ENCODE peak calls at places on chromosomes 2 and 18, in nine cellular contexts. N, E, W, L, K, V, G, Y and B are unnamed samples.

GRCh38 chr18:74856967-74857366 is 259.3 kb downstream of the ZNF407 start:
- DNase-seq in N (no peak), E (no peak), W (no peak), L (no peak), K (no peak), V (no peak), G (peak; percentile 30), Y (peak; percentile 52), B (no peak)

GRCh38 chr2:72895154-72895553 is 7.9 kb downstream of the SPR start:
- DNase-seq in N (no peak), E (no peak), W (no peak), L (no peak), K (no peak), V (no peak), G (no peak), Y (no peak), B (no peak)

GRCh38 chr2:230928701-230929380 is 3.8 kb upstream of the GPR55 start:
- DNase-seq in N (no peak), E (no peak), W (no peak), L (no peak), K (no peak), V (peak; percentile 39), G (no peak), Y (no peak), B (no peak)

GRCh38 chr2:45909677-45910191 is 258.3 kb downstream of the PRKCE start:
- DNase-seq in N (no peak), E (no peak), W (no peak), L (no peak), K (no peak), V (peak; percentile 62), G (peak; percentile 28), Y (no peak), B (no peak)

GRCh38 chr18:37258819-37259218 is 306.8 kb downstream of the CELF4 start:
- DNase-seq in N (no peak), E (no peak), W (no peak), L (no peak), K (no peak), V (peak; percentile 15), G (no peak), Y (no peak), B (no peak)

GRCh38 chr2:12797815-12798214 is 81.1 kb downstream of the TRIB2 start:
- DNase-seq in N (no peak), E (no peak), W (no peak), L (no peak), K (no peak), V (no peak), G (no peak), Y (no peak), B (no peak)

GRCh38 chr2:113276906-113277425 is 1.8 kb downstream of the PAX8 start:
- DNase-seq in N (no peak), E (no peak), W (no peak), L (no peak), K (no peak), V (no peak), G (no peak), Y (no peak), B (no peak)

GRCh38 chr2:175015340-175015739 is 10.2 kb upstream of the CHN1 start:
- DNase-seq in N (no peak), E (no peak), W (no peak), L (no peak), K (no peak), V (no peak), G (no peak), Y (no peak), B (no peak)

GRCh38 chr2:218001629-218002028 is 1.2 kb downstream of the TNS1 start:
- DNase-seq in N (no peak), E (no peak), W (no peak), L (no peak), K (no peak), V (no peak), G (no peak), Y (no peak), B (no peak)

GRCh38 chr2:239935789-239936758 is 89.1 kb downstream of the NDUFA10 start:
- DNase-seq in N (no peak), E (no peak), W (no peak), L (no peak), K (no peak), V (peak; percentile 55), G (no peak), Y (no peak), B (no peak)

GRCh38 chr18:36186461-36187137 is 698 bp upstream of the MOCOS start:
- DNase-seq in N (no peak), E (no peak), W (no peak), L (no peak), K (no peak), V (no peak), G (no peak), Y (no peak), B (peak; percentile 39)

GRCh38 chr2:151350579-151351195 is 6.7 kb upstream of the TNFAIP6 start:
- DNase-seq in N (no peak), E (no peak), W (no peak), L (no peak), K (no peak), V (no peak), G (no peak), Y (no peak), B (peak; percentile 44)

GRCh38 chr2:27071990-27072830 is 756 bp upstream of the OST4 start:
- DNase-seq in N (no peak), E (no peak), W (no peak), L (no peak), K (no peak), V (no peak), G (peak; percentile 6), Y (no peak), B (no peak)

GRCh38 chr2:44869761-44870160 is 71.7 kb upstream of the SIX3 start:
- DNase-seq in N (no peak), E (no peak), W (no peak), L (no peak), K (no peak), V (no peak), G (no peak), Y (peak; percentile 17), B (no peak)

GRCh38 chr18:2654105-2654827 is 1.3 kb upstream of the SMCHD1 start:
- DNase-seq in N (no peak), E (no peak), W (no peak), L (no peak), K (no peak), V (no peak), G (no peak), Y (no peak), B (no peak)

GRCh38 chr2:27790796-27791195 is 19.3 kb downstream of the MRPL33 start:
- DNase-seq in N (no peak), E (no peak), W (no peak), L (no peak), K (no peak), V (no peak), G (no peak), Y (no peak), B (no peak)

GRCh38 chr2:33209976-33210375 is 263.2 kb downstream of the LTBP1 start:
- DNase-seq in N (no peak), E (no peak), W (no peak), L (no peak), K (no peak), V (no peak), G (no peak), Y (no peak), B (no peak)

GRCh38 chr2:174176898-174177297 is 71.4 kb downstream of the OLA1 start:
- DNase-seq in N (no peak), E (no peak), W (no peak), L (no peak), K (no peak), V (no peak), G (peak; percentile 23), Y (peak; percentile 37), B (peak; percentile 18)

GRCh38 chr2:54042341-54042740 is 71.5 kb upstream of the PSME4 start:
- DNase-seq in N (no peak), E (no peak), W (no peak), L (no peak), K (no peak), V (no peak), G (no peak), Y (no peak), B (peak; percentile 49)

GRCh38 chr18:76522104-76522503 is 27.1 kb upstream of the ZNF516 start:
- DNase-seq in N (no peak), E (no peak), W (no peak), L (no peak), K (no peak), V (no peak), G (no peak), Y (no peak), B (no peak)

GRCh38 chr2:105604938-105605337 is 139.8 kb upstream of the NCK2 start:
- DNase-seq in N (no peak), E (no peak), W (no peak), L (no peak), K (no peak), V (no peak), G (no peak), Y (no peak), B (no peak)

GRCh38 chr2:110861616-110862260 is 129.4 kb downstream of the ACOXL start:
- DNase-seq in N (no peak), E (no peak), W (no peak), L (no peak), K (no peak), V (no peak), G (no peak), Y (no peak), B (no peak)

GRCh38 chr2:44884677-44885076 is 56.8 kb upstream of the SIX3 start:
- DNase-seq in N (no peak), E (no peak), W (no peak), L (no peak), K (no peak), V (no peak), G (no peak), Y (no peak), B (no peak)

GRCh38 chr18:77069482-77069881 is 63.1 kb downstream of the MBP start:
- DNase-seq in N (no peak), E (no peak), W (no peak), L (no peak), K (no peak), V (no peak), G (no peak), Y (peak; percentile 32), B (no peak)